ENCODE peak calls at places on chromosome 9, in ten cellular contexts. A is IMR-90, I is DND-41, G is AG09309, M is psoas muscle, N is iPS DF 6.9, H is aorta, F is tibial nerve, J is cardiac muscle cell, P is uterus. U is an unnamed sample.

GRCh38 chr9:9229269-9229668 is 1383.5 kb downstream of the PTPRD start:
- DNase-seq in A (no peak), I (no peak), G (no peak), M (no peak), N (no peak), H (no peak), F (no peak), J (no peak), P (no peak), U (no peak)

GRCh38 chr9:120927125-120928014 is 774 bp upstream of the TRAF1 start:
- DNase-seq in A (no peak), I (no peak), G (no peak), M (no peak), N (no peak), H (no peak), F (no peak), J (no peak), P (no peak), U (no peak)

GRCh38 chr9:70595211-70595610 is 180.8 kb upstream of the KLF9 start:
- DNase-seq in A (no peak), I (no peak), G (no peak), M (no peak), N (no peak), H (no peak), F (no peak), J (no peak), P (no peak), U (no peak)

GRCh38 chr9:6024035-6024554 is 8.7 kb upstream of the RANBP6 start:
- DNase-seq in A (no peak), I (peak), G (no peak), M (no peak), N (no peak), H (no peak), F (no peak), J (peak), P (no peak), U (no peak)

GRCh38 chr9:85524531-85524930 is 217.2 kb downstream of the AGTPBP1 start:
- DNase-seq in A (no peak), I (no peak), G (no peak), M (no peak), N (no peak), H (no peak), F (no peak), J (no peak), P (no peak), U (no peak)

GRCh38 chr9:70574222-70574837 is 159.9 kb upstream of the KLF9 start:
- DNase-seq in A (peak), I (no peak), G (no peak), M (peak), N (no peak), H (peak), F (peak), J (no peak), P (peak), U (no peak)

GRCh38 chr9:3769646-3770045 is 243.8 kb upstream of the RFX3 start:
- DNase-seq in A (no peak), I (no peak), G (no peak), M (no peak), N (no peak), H (no peak), F (no peak), J (no peak), P (no peak), U (no peak)

GRCh38 chr9:84374516-84374915 is 34.0 kb upstream of the SLC28A3 start:
- DNase-seq in A (no peak), I (no peak), G (no peak), M (no peak), N (no peak), H (no peak), F (no peak), J (no peak), P (no peak), U (no peak)

GRCh38 chr9:37944266-37944650 is 40.3 kb upstream of the SLC25A51 start:
- DNase-seq in A (no peak), I (no peak), G (no peak), M (peak), N (no peak), H (no peak), F (no peak), J (no peak), P (no peak), U (no peak)

GRCh38 chr9:98873535-98874432 is 66.3 kb downstream of the GALNT12 start:
- DNase-seq in A (no peak), I (no peak), G (no peak), M (peak), N (no peak), H (peak), F (no peak), J (no peak), P (no peak), U (no peak)

GRCh38 chr9:19411316-19411715 is 2.5 kb downstream of the ACER2 start:
- DNase-seq in A (peak), I (no peak), G (no peak), M (no peak), N (no peak), H (no peak), F (no peak), J (no peak), P (no peak), U (peak)

GRCh38 chr9:133130721-133131244 is 9.7 kb upstream of the RALGDS start:
- DNase-seq in A (no peak), I (peak), G (no peak), M (peak), N (no peak), H (no peak), F (no peak), J (no peak), P (no peak), U (no peak)

GRCh38 chr9:79233542-79233941 is 338.2 kb upstream of the TLE4 start:
- DNase-seq in A (peak), I (no peak), G (no peak), M (no peak), N (peak), H (no peak), F (no peak), J (no peak), P (no peak), U (no peak)

GRCh38 chr9:76044420-76044819 is 153.9 kb downstream of the PCSK5 start:
- DNase-seq in A (peak), I (no peak), G (peak), M (no peak), N (no peak), H (no peak), F (no peak), J (no peak), P (no peak), U (no peak)

GRCh38 chr9:23571414-23572104 is 254.5 kb downstream of the ELAVL2 start:
- DNase-seq in A (no peak), I (no peak), G (no peak), M (no peak), N (no peak), H (no peak), F (no peak), J (no peak), P (no peak), U (no peak)

GRCh38 chr9:136603901-136604816 is 58.3 kb upstream of the NOTCH1 start:
- DNase-seq in A (no peak), I (no peak), G (no peak), M (no peak), N (no peak), H (no peak), F (no peak), J (no peak), P (no peak), U (no peak)

GRCh38 chr9:93305497-93306020 is 121.6 kb downstream of the WNK2 start:
- DNase-seq in A (no peak), I (no peak), G (no peak), M (peak), N (no peak), H (peak), F (no peak), J (no peak), P (no peak), U (peak)

GRCh38 chr9:84271004-84271886 is 69.3 kb downstream of the SLC28A3 start:
- DNase-seq in A (peak), I (no peak), G (peak), M (peak), N (no peak), H (peak), F (peak), J (peak), P (peak), U (peak)

GRCh38 chr9:84301851-84302250 is 38.7 kb downstream of the SLC28A3 start:
- DNase-seq in A (peak), I (no peak), G (no peak), M (no peak), N (no peak), H (no peak), F (no peak), J (no peak), P (no peak), U (no peak)

GRCh38 chr9:18658764-18659705 is 185.1 kb downstream of the ADAMTSL1 start:
- DNase-seq in A (peak), I (no peak), G (peak), M (no peak), N (no peak), H (no peak), F (no peak), J (no peak), P (no peak), U (no peak)

GRCh38 chr9:135463140-135463539 is 16.4 kb upstream of the PPP1R26 start:
- DNase-seq in A (peak), I (no peak), G (no peak), M (no peak), N (no peak), H (no peak), F (no peak), J (no peak), P (no peak), U (no peak)

GRCh38 chr9:130500340-130500771 is 55.6 kb downstream of the ASS1 start:
- DNase-seq in A (no peak), I (no peak), G (no peak), M (no peak), N (no peak), H (no peak), F (no peak), J (no peak), P (no peak), U (no peak)

GRCh38 chr9:5851445-5851844 is 18.5 kb upstream of the ERMP1 start:
- DNase-seq in A (peak), I (no peak), G (peak), M (no peak), N (no peak), H (no peak), F (no peak), J (no peak), P (no peak), U (no peak)

GRCh38 chr9:113734826-113735225 is 141.3 kb upstream of the ZNF618 start:
- DNase-seq in A (no peak), I (no peak), G (no peak), M (no peak), N (no peak), H (no peak), F (no peak), J (no peak), P (no peak), U (no peak)

GRCh38 chr9:133497443-133497842 is 18.5 kb upstream of the SLC2A6 start:
- DNase-seq in A (no peak), I (no peak), G (no peak), M (peak), N (no peak), H (no peak), F (no peak), J (no peak), P (no peak), U (no peak)

GRCh38 chr9:97889941-97890557 is 32.3 kb downstream of the TRMO start:
- DNase-seq in A (no peak), I (peak), G (no peak), M (no peak), N (peak), H (no peak), F (no peak), J (peak), P (no peak), U (no peak)

GRCh38 chr9:113456235-113456634 is 7.3 kb upstream of the RGS3 start:
- DNase-seq in A (peak), I (no peak), G (no peak), M (no peak), N (no peak), H (no peak), F (no peak), J (no peak), P (no peak), U (no peak)

GRCh38 chr9:30723656-30724055 is 1660.8 kb upstream of the ACO1 start:
- DNase-seq in A (no peak), I (no peak), G (no peak), M (no peak), N (no peak), H (no peak), F (no peak), J (no peak), P (no peak), U (no peak)

GRCh38 chr9:123953601-123954011 is 23.7 kb upstream of the DENND1A start:
- DNase-seq in A (no peak), I (no peak), G (no peak), M (no peak), N (no peak), H (no peak), F (no peak), J (no peak), P (no peak), U (no peak)

GRCh38 chr9:124611106-124611505 is 103.9 kb upstream of the NR5A1 start:
- DNase-seq in A (peak), I (no peak), G (no peak), M (no peak), N (no peak), H (no peak), F (no peak), J (no peak), P (no peak), U (no peak)

GRCh38 chr9:92332577-92333287 is 7.0 kb downstream of the CENPP start:
- DNase-seq in A (peak), I (no peak), G (no peak), M (no peak), N (no peak), H (no peak), F (no peak), J (no peak), P (no peak), U (no peak)

GRCh38 chr9:109449036-109449798 is 48.9 kb downstream of the PTPN3 start:
- DNase-seq in A (no peak), I (no peak), G (no peak), M (no peak), N (no peak), H (no peak), F (no peak), J (no peak), P (no peak), U (peak)

GRCh38 chr9:125233678-125234077 is 7.5 kb downstream of the HSPA5 start:
- DNase-seq in A (peak), I (no peak), G (peak), M (no peak), N (no peak), H (no peak), F (no peak), J (no peak), P (no peak), U (no peak)

GRCh38 chr9:114454652-114455051 is 50.6 kb downstream of the WHRN start:
- DNase-seq in A (no peak), I (no peak), G (no peak), M (no peak), N (no peak), H (no peak), F (no peak), J (no peak), P (no peak), U (no peak)

GRCh38 chr9:10095208-10095607 is 517.6 kb downstream of the PTPRD start:
- DNase-seq in A (no peak), I (no peak), G (no peak), M (no peak), N (no peak), H (no peak), F (no peak), J (no peak), P (no peak), U (no peak)

GRCh38 chr9:131289301-131290038 is at the start of gene PLPP7:
- DNase-seq in A (peak), I (no peak), G (peak), M (peak), N (no peak), H (peak), F (peak), J (peak), P (peak), U (peak)

GRCh38 chr9:14349818-14350333 is 35.9 kb upstream of the NFIB start:
- DNase-seq in A (no peak), I (no peak), G (no peak), M (no peak), N (no peak), H (no peak), F (no peak), J (no peak), P (no peak), U (no peak)
- H3K4me3 ChIP-seq in A (no peak), I (no peak), G (no peak), M (peak), N (peak), H (peak), F (no peak), J (no peak), P (no peak), U (peak)

GRCh38 chr9:137604345-137605145 is 941 bp upstream of the ARRDC1 start:
- DNase-seq in A (no peak), I (no peak), G (no peak), M (no peak), N (no peak), H (peak), F (no peak), J (peak), P (peak), U (no peak)
- H3K4me3 ChIP-seq in A (peak), I (no peak), G (peak), M (peak), N (peak), H (peak), F (peak), J (peak), P (peak), U (peak)

DNA sequence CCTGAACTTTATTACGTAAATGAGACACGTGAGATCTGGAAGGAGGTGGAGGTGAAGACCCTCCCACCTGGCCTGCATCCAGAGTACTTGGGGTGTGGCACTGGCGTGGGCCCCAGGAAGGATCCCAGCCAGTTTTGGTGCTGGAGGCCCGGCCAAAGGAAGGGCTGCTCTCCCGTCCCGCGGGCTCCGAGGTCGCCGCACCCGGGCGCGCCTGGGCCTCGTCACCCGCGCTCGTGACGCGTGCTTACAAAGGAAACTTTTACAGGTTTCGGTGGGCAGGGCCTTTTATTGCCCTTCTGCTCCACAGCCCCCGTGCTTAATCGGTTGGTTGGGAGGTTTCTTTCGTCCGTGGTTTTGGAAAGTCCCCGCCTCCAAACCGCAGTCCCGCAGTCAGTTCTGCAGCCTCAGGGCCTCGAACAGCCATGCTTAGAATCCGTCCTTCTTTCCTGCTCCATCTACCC is 29.2 kb downstream of the CDKN2A start:
- DNase-seq in A (no peak), I (peak), G (no peak), M (peak), N (no peak), H (peak), F (no peak), J (no peak), P (no peak), U (no peak)
- H3K4me3 ChIP-seq in A (peak), I (no peak), G (peak), M (peak), N (no peak), H (no peak), F (no peak), J (peak), P (no peak), U (peak)

DNA sequence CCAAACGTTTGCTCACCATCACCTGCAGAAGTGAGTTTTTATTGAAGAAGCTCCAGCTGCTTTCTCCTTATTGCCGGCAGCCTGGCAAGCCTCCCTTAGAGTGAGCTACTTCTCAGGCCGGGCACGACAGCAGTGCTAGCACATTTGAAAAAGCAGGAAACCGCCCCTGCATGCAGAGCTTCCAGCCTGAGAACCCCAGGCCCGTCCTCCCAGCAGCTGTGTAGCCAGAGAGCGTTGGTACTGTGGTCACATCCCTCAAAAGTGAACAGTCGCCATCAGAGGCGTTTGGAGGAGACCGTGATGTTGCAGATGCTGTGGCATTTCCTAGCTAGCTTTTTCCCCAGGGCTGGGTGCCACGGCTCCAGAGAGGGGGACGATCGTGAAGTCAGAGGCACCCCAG is 23.5 kb downstream of the SLC25A25 start:
- DNase-seq in A (no peak), I (no peak), G (no peak), M (no peak), N (no peak), H (no peak), F (no peak), J (no peak), P (no peak), U (no peak)
- H3K4me3 ChIP-seq in A (no peak), I (no peak), G (peak), M (peak), N (no peak), H (no peak), F (no peak), J (no peak), P (peak), U (no peak)

DNA sequence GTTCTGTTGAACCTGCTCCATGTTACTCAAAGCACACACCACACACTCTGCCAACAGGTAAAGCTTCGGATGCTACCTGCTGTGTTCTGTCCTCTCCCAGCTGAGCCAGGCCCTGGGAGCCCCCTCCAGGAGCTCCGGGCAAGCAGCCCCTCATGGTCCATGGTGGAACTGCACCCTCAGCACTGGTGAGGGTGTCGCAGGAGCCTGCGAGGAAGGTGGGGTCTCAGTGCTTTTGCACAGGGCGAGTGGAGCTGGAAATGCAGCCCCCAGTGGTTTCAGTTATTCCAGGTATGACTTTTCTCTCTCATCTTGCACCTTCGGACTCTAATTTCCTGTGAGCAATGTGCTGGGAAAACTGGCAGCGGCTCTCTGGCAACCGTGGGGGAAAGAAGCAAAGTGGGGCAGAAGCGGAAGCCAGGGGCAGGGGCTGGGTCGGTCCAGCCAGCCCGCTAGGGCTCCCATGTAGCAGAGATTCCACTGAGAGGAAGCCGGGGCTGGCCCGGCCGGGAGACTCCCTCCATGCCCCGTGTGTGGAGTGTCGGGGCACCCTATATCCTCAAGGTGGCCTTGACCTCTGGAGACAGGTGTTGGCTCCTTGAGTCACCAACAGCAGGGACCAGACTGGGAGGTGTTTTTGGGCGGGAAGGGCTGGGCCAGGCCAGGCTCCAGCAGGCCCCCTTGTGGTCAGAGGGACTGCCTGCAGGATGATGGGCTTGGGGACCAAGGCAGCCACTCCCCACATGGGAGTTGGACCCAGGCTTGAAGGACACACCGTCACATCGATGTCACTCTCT is 75.6 kb upstream of the PRSS3 start:
- DNase-seq in A (no peak), I (peak), G (no peak), M (peak), N (no peak), H (no peak), F (no peak), J (peak), P (no peak), U (no peak)
- H3K4me3 ChIP-seq in A (no peak), I (no peak), G (no peak), M (no peak), N (no peak), H (no peak), F (no peak), J (no peak), P (no peak), U (no peak)